ENCODE peak calls at places on chromosomes 3 and 15, in six cellular contexts. F is NCI-H774; C is activated T-cell treated with anti-CD3 and anti-CD28 coated beads, Interleukin-2, amount 50 U/mL, for 1 hour; X is upper lobe of right lung; L is GM19239; R is kidney tubule cell. W is an unnamed sample.

GRCh38 chr3:154421067-154421466 is 8.9 kb downstream of the GPR149 start:
- DNase-seq in R (no peak), L (no peak), F (no peak), X (no peak), C (no peak), W (no peak)

GRCh38 chr15:67108122-67108871 is 42.9 kb downstream of the SMAD3 start:
- DNase-seq in R (peak; percentile 23), X (no peak), F (no peak), C (no peak), L (no peak), W (no peak)

GRCh38 chr15:37206690-37207089 is 106.3 kb upstream of the MEIS2 start:
- DNase-seq in R (no peak), F (no peak), L (no peak), C (no peak), X (no peak), W (no peak)

GRCh38 chr15:72342385-72342784 is 22.4 kb upstream of the CELF6 start:
- DNase-seq in C (peak; percentile 43), F (no peak), R (peak; percentile 34), L (no peak), X (no peak), W (no peak)

GRCh38 chr15:43134157-43134637 is 811 bp downstream of the TMEM62 start:
- DNase-seq in X (no peak), C (no peak), R (peak; percentile 13), F (no peak), L (no peak), W (no peak)

GRCh38 chr15:84669726-84670125 is 11.7 kb upstream of the NMB start:
- DNase-seq in L (no peak), R (no peak), C (no peak), F (no peak), X (no peak), W (no peak)

GRCh38 chr3:16509721-16510619 is 3.5 kb downstream of the RFTN1 start:
- DNase-seq in L (no peak), R (no peak), X (no peak), F (no peak), C (no peak), W (no peak)

GRCh38 chr3:115975796-115976195 is 352.5 kb downstream of the GAP43 start:
- DNase-seq in R (no peak), L (no peak), F (no peak), C (no peak), X (no peak), W (no peak)

GRCh38 chr15:41971893-41972340 is 440 bp downstream of the EHD4 start:
- DNase-seq in L (no peak), R (no peak), X (no peak), C (no peak), F (no peak), W (no peak)